ENCODE peak calls at places on chromosomes 4 and X, in four cellular contexts. Z is K562, P is IMR-90, E is HCT116. X is an unnamed sample. For H3K4me1, the result is how much of the 10 kb centered on the place peaks cover.

GRCh38 chr4:85522277-85522676 is 47.3 kb downstream of the ARHGAP24 start:
- DNase-seq in E (no peak), Z (no peak), P (no peak), X (no peak)

GRCh38 chr4:168511780-168512467 is 15.1 kb downstream of the PALLD start:
- DNase-seq in E (no peak), P (no peak), Z (no peak), X (no peak)

GRCh38 chr4:1246111-1246881 is 2.6 kb downstream of the CTBP1 start:
- DNase-seq in P (no peak), E (no peak), Z (peak), X (no peak)

GRCh38 chrX:10381218-10381617 is 224.4 kb downstream of the CLCN4 start:
- DNase-seq in Z (no peak), P (no peak), E (no peak), X (no peak)

GRCh38 chr4:2256781-2257191 is 5.1 kb downstream of the MXD4 start:
- DNase-seq in Z (peak), P (no peak), E (no peak), X (no peak)

GRCh38 chrX:40646489-40647306 is 663 bp downstream of the CXorf38 start:
- DNase-seq in P (peak), E (no peak), Z (peak), X (peak)

GRCh38 chrX:136652822-136653723 is 5.1 kb downstream of the CD40LG start:
- DNase-seq in E (no peak), Z (no peak), P (no peak), X (no peak)

GRCh38 chr4:186693159-186693815 is 30.4 kb downstream of the FAT1 start:
- DNase-seq in Z (peak), E (peak), P (peak), X (peak)

GRCh38 chr4:79198886-79199591 is 126.8 kb downstream of the NAA11 start:
- DNase-seq in P (no peak), E (no peak), Z (peak), X (no peak)

GRCh38 chr4:20428410-20429160 is 176.9 kb downstream of the SLIT2 start:
- DNase-seq in Z (no peak), P (peak), E (no peak), X (no peak)

GRCh38 chr4:87054900-87055299 is 120.1 kb downstream of the AFF1 start:
- DNase-seq in Z (no peak), P (no peak), E (no peak), X (no peak)

DNA sequence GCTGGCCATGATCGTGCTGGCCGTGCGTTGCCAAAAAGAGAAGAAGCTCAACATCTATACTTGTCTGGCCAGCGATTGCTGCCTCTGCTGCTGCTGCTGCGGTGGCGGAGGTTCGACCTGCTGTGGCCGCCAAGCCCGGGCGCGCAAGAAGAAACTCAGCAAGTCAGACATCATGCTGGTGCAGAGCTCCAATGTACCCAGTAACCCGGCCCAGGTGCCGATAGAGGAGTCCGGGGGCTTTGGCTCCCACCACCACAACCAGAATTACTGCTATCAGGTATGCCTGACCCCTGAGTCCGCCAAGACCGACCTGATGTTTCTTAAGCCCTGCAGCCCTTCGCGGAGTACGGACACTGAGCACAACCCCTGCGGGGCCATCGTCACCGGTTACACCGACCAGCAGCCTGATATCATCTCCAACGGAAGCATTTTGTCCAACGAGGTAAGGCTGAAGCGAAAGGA is 3.3 kb downstream of the PCDH10 start:
- DNase-seq in P (no peak), Z (no peak), E (no peak), X (peak)
- H3K4me1 ChIP-seq in P (under half), Z (under half), E (under half), X (under half)

GRCh38 chr4:7024336-7024890 is 18.8 kb upstream of the TADA2B start:
- DNase-seq in P (no peak), Z (no peak), E (no peak), X (no peak)
- H3K4me2 ChIP-seq in P (no peak), Z (no peak), E (no peak), X (no peak)

GRCh38 chr4:89301003-89301402 is 6.6 kb downstream of the GPRIN3 start:
- DNase-seq in P (no peak), E (no peak), Z (no peak), X (no peak)
- H3K4me1 ChIP-seq in P (under half), E (under half), Z (under half), X (under half)

GRCh38 chrX:120629667-120630537 is at the start of gene C1GALT1C1:
- DNase-seq in E (peak), Z (peak), P (peak), X (peak)

DNA sequence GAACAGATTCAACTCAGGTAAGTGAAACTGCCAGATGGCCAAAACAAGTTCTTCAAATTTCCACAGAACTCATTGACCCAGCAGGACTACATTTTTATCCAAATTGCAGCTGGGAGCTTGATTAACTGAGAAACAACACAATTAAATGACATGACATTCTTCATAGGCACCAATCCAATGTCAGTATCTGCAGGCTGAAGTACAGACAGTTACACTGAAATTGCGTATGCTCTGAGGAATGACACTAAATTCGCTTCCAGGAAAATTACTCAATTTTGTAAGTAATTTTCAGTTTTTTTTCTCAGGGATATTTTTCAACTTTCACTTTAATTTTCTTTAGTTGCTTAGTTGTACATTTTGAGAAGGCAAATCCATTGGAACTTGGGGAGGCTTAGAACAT is 4.5 kb downstream of the C1GALT1C1 start:
- DNase-seq in P (no peak), E (no peak), Z (no peak), X (peak)
- H3K4me2 ChIP-seq in P (no peak), E (no peak), Z (no peak), X (no peak)

GRCh38 chr4:83371235-83371634 is 36.6 kb upstream of the HPSE start:
- DNase-seq in E (no peak), Z (no peak), P (no peak), X (no peak)

GRCh38 chr4:83371936-83372335 is 37.3 kb upstream of the HPSE start:
- DNase-seq in P (no peak), E (no peak), Z (no peak), X (no peak)

GRCh38 chr4:83364312-83364711 is 29.7 kb upstream of the HPSE start:
- DNase-seq in Z (no peak), P (no peak), E (no peak), X (peak)

GRCh38 chr4:83370640-83370906 is 35.9 kb upstream of the HPSE start:
- DNase-seq in E (no peak), P (peak), Z (no peak), X (peak)

DNA sequence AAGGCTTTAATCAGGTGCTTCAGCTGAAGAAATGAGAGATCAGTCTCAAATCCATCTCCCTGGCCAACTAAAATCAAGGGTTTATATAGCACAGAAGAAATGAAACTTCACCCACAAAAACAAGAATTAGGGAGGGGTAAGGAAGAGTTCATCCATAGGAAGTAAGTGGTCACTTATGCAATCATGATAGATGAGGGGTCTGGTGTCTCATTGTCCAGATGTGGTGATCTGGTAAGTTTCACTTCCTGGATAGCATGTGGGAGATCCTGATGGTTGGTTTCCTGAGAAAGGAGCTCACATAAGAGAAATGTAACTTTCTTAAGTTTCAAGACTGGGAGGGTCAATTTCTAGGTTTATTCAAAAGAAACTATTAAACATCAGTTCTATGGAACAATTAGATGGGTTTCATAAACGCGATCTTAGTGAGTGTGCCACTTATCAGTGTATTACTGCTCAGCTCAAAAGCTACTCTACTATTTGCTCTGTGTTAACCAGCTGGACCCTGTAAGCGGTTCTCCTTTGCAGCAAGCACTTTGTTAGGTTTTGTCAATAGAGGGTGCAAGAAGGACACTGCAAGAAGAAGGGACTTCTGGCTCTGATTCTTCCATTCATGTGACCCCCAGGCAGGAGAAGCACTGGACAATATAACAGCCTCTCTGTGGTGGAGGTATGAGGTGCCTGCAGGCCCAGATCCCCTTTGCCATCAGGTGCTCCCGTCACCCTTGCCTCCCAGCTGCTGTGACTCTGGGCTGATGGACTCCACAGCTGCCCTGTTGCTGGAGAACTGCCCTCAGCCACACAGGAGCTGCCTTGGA is 35.4 kb upstream of the HPSE start:
- DNase-seq in P (peak), E (no peak), Z (no peak), X (peak)
- H3K4me1 ChIP-seq in P (under half), E (under half), Z (under half), X (under half)

GRCh38 chr4:41160010-41160789 is 54.1 kb downstream of the APBB2 start:
- DNase-seq in P (peak), E (peak), Z (no peak), X (peak)
- H3K4me2 ChIP-seq in P (peak), E (peak), Z (no peak), X (no peak)

GRCh38 chr4:129326810-129327209 is 230.9 kb downstream of the C4orf33 start:
- DNase-seq in P (no peak), E (no peak), Z (no peak), X (no peak)

GRCh38 chr4:129323630-129324029 is 227.7 kb downstream of the C4orf33 start:
- DNase-seq in E (no peak), P (no peak), Z (no peak), X (no peak)

GRCh38 chr4:129322947-129323346 is 227.0 kb downstream of the C4orf33 start:
- DNase-seq in E (no peak), Z (no peak), P (no peak), X (no peak)

GRCh38 chr4:129327637-129328036 is 231.7 kb downstream of the C4orf33 start:
- DNase-seq in E (no peak), Z (no peak), P (no peak), X (no peak)

DNA sequence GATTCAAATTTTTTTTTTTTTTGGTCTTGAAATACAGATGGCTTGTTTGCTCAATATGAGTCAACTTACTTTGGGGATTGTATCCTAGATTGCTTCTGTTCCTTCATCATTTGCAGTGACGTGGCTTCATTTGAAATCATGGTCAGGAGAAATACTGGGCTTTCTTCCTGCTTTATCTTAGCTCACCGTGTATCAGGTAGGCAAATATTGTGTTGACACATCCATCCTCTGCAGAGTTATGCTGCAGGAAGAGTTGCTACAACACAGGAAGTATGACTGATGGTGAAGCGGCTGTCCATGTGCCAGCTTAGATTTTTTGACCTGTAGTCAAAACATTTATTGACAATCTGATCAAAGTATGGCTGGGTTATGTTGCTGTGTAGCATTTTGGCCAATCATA is 232.2 kb downstream of the C4orf33 start:
- DNase-seq in E (no peak), P (no peak), Z (no peak), X (no peak)
- H3K4me1 ChIP-seq in E (under half), P (under half), Z (under half), X (under half)